ENCODE peak calls at places on chromosomes 13 and 19, in nine cellular contexts. N is gastrocnemius medialis, R is A549, F is fibroblast of lung, Z is cardiac fibroblast, W is AG09319, I is nephron progenitor cell, M is epithelial cell of esophagus, D is endodermal cell. T is an unnamed sample.

GRCh38 chr19:14943601-14944000 is 2.3 kb downstream of the OR7C2 start:
- DNase-seq in N (no peak), R (no peak), F (no peak), Z (peak; percentile 51), W (no peak), I (no peak), M (no peak), D (no peak), T (peak; percentile 8)

GRCh38 chr13:33207616-33207964 is 78.0 kb downstream of the STARD13 start:
- DNase-seq in N (no peak), R (no peak), F (peak; percentile 98), Z (peak; percentile 94), W (peak; percentile 95), I (no peak), M (peak; percentile 88), D (no peak), T (peak; percentile 81)

GRCh38 chr13:111627596-111627995 is 307.2 kb downstream of the TEX29 start:
- DNase-seq in N (no peak), R (no peak), F (no peak), Z (no peak), W (no peak), I (no peak), M (no peak), D (no peak), T (no peak)

GRCh38 chr13:59931621-59932020 is 232.1 kb downstream of the DIAPH3 start:
- DNase-seq in N (no peak), R (no peak), F (no peak), Z (no peak), W (no peak), I (no peak), M (peak; percentile 85), D (no peak), T (no peak)

GRCh38 chr13:110118106-110118505 is 188.9 kb downstream of the COL4A1 start:
- DNase-seq in N (no peak), R (no peak), F (no peak), Z (no peak), W (no peak), I (no peak), M (no peak), D (peak; percentile 42), T (no peak)

GRCh38 chr19:46944918-46945628 is 74.6 kb upstream of the NPAS1 start:
- DNase-seq in N (peak; percentile 71), R (no peak), F (peak; percentile 66), Z (peak; percentile 62), W (peak; percentile 39), I (peak; percentile 74), M (no peak), D (peak; percentile 84), T (no peak)

GRCh38 chr19:7069904-7070226 is 362 bp downstream of the ZNF557 start:
- DNase-seq in N (no peak), R (no peak), F (no peak), Z (no peak), W (no peak), I (no peak), M (peak; percentile 18), D (no peak), T (no peak)

GRCh38 chr19:55373318-55373992 is 3.2 kb upstream of the TMEM190 start:
- DNase-seq in N (no peak), R (peak; percentile 87), F (no peak), Z (no peak), W (no peak), I (no peak), M (no peak), D (peak; percentile 80), T (no peak)

GRCh38 chr13:102042746-102043145 is 359.1 kb downstream of the FGF14 start:
- DNase-seq in N (no peak), R (no peak), F (no peak), Z (no peak), W (no peak), I (no peak), M (no peak), D (no peak), T (no peak)

DNA sequence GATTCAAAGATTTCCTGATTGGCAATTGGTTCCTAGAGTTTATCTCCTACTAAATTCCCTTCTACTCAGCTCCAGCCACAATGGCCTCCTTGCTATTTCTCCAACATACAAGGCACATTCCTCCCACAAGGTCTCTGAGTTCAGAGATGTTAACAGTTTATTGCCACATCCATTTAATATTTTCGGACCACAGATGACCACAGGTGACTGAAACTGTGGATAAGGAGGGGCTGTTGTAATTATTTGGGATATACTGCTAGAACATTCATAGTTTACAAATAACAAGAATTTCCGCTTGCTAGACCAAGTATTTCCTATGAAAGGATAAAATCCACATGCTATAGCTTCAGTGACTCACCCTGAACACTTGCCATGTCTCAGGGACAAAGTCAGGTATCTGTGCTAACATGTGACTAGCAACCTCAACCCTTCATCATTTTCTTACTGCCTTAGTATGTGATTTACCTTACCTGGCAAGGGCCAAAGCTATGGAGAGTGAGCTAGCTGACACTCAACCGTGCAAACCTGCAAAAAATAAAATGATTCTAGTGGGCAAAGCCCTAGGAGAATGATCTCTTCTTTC is 117.7 kb downstream of the TBC1D4 start:
- DNase-seq in N (no peak), R (no peak), F (no peak), Z (peak; percentile 28), W (no peak), I (no peak), M (peak; percentile 84), D (no peak), T (peak; percentile 61)
- TF ChIP-seq CTCF in N (no peak), R (no peak), F (no peak), Z (no peak), W (no peak), I (no peak), M (peak; percentile 18), D (peak; percentile 31), T (no peak)

GRCh38 chr13:52738719-52739467 is 727 bp downstream of the CNMD start:
- DNase-seq in N (no peak), R (no peak), F (no peak), Z (no peak), W (no peak), I (peak; percentile 78), M (no peak), D (peak; percentile 87), T (no peak)
- TF ChIP-seq CTCF in N (peak; percentile 14), R (no peak), F (peak; percentile 33), Z (no peak), W (peak; percentile 4), I (peak; percentile 72), M (no peak), D (peak; percentile 90), T (no peak)

GRCh38 chr19:34556500-34556899 is 74.9 kb downstream of the WTIP start:
- DNase-seq in N (no peak), R (peak; percentile 27), F (no peak), Z (peak; percentile 83), W (no peak), I (peak; percentile 25), M (no peak), D (peak; percentile 84), T (peak; percentile 37)
- TF ChIP-seq CTCF in N (no peak), R (peak; percentile 25), F (peak; percentile 20), Z (peak; percentile 48), W (peak; percentile 7), I (peak; percentile 29), M (no peak), D (peak; percentile 86), T (peak; percentile 22)

GRCh38 chr13:113756441-113757097 is 2.5 kb upstream of the TMEM255B start:
- DNase-seq in N (no peak), R (no peak), F (no peak), Z (peak; percentile 34), W (no peak), I (no peak), M (peak; percentile 51), D (peak; percentile 28), T (peak; percentile 27)

GRCh38 chr13:113761136-113761535 is 2.1 kb downstream of the TMEM255B start:
- DNase-seq in N (no peak), R (no peak), F (no peak), Z (no peak), W (no peak), I (no peak), M (no peak), D (peak; percentile 27), T (no peak)

GRCh38 chr13:113762075-113762474 is 3.0 kb downstream of the TMEM255B start:
- DNase-seq in N (no peak), R (no peak), F (no peak), Z (no peak), W (no peak), I (no peak), M (no peak), D (no peak), T (no peak)

GRCh38 chr13:113759525-113760137 is 605 bp downstream of the TMEM255B start:
- DNase-seq in N (no peak), R (no peak), F (peak; percentile 26), Z (peak; percentile 26), W (no peak), I (peak; percentile 35), M (peak; percentile 12), D (peak; percentile 64), T (peak; percentile 18)

GRCh38 chr13:113758651-113759524 is at the start of gene TMEM255B:
- DNase-seq in N (peak; percentile 51), R (peak; percentile 39), F (peak; percentile 62), Z (peak; percentile 66), W (no peak), I (peak; percentile 90), M (peak; percentile 73), D (peak; percentile 95), T (peak; percentile 70)
- TF ChIP-seq CTCF in N (peak; percentile 53), R (peak; percentile 7), F (no peak), Z (no peak), W (no peak), I (no peak), M (no peak), D (peak; percentile 72), T (peak; percentile 31)

GRCh38 chr19:13082192-13083007 is 20.3 kb downstream of the LYL1 start:
- DNase-seq in N (no peak), R (peak; percentile 58), F (peak; percentile 53), Z (peak; percentile 32), W (no peak), I (peak; percentile 61), M (no peak), D (peak; percentile 85), T (no peak)
- TF ChIP-seq CTCF in N (peak; percentile 37), R (peak; percentile 22), F (peak; percentile 45), Z (peak; percentile 9), W (peak; percentile 51), I (peak; percentile 22), M (no peak), D (peak; percentile 75), T (no peak)

GRCh38 chr13:89950225-89950624 is 1397.3 kb upstream of the MIR17HG start:
- DNase-seq in N (no peak), R (no peak), F (no peak), Z (no peak), W (no peak), I (no peak), M (no peak), D (no peak), T (no peak)
- TF ChIP-seq CTCF in N (no peak), R (no peak), F (no peak), Z (no peak), W (no peak), I (no peak), M (no peak), D (no peak), T (no peak)

DNA sequence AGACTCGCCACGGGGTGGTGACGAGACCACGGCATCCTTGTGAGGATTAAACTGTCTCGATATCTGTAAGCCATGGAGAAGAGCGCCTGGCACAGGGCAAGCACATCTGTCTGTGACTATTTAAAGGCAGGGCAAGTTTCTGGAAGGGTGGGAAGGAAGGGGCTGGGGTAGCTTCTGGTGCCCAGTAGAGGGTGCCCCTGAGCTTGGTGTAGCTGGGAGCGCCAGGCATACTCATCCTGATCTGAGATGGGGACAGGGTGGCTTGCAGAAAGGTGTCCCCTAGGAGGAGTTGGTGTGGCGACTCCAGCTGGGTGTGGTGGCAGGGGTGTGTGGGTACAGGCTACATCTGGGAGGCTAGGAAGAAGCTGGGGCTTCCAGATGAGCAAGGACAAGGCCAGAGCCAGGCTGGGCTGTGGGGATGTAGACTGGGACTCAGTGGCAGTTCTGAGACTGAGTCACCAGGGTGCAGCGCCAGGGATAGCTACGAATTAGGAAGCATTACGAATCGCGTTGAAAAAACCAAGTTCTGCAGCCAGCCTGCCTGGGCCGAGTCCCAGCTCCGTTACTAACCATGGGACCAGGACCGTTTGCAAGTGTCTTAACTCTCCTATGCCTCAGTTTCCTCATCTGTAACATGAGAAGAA is 23.1 kb upstream of the ASPDH start:
- DNase-seq in N (no peak), R (no peak), F (no peak), Z (no peak), W (no peak), I (no peak), M (no peak), D (no peak), T (no peak)
- TF ChIP-seq CTCF in N (no peak), R (no peak), F (no peak), Z (no peak), W (no peak), I (no peak), M (no peak), D (peak; percentile 41), T (no peak)

T was measured in MCF 10A.